ENCODE peak calls at places on chromosomes 3 and 15, in five cellular contexts. P is WTC11, C is GM12878, G is tibial artery, H is foreskin fibroblast. N is an unnamed sample.
A peak's percentile ranks its signal among the peaks of the same experiment; 100 is the strongest.

GRCh38 chr15:94327356-94327936 is 96.1 kb downstream of the MCTP2 start:
- DNase-seq in P (no peak), C (no peak), G (no peak), H (peak; percentile 57), N (peak; percentile 14)

GRCh38 chr3:21174461-21174860 is 576.5 kb downstream of the ZNF385D start:
- DNase-seq in P (no peak), C (no peak), G (no peak), H (peak; percentile 48), N (no peak)

GRCh38 chr3:184539801-184540440 is 21.7 kb upstream of the EPHB3 start:
- DNase-seq in P (peak; percentile 66), C (no peak), G (no peak), H (no peak), N (no peak)

GRCh38 chr15:71639531-71639930 is 170.8 kb upstream of the NR2E3 start:
- DNase-seq in P (no peak), C (no peak), G (no peak), H (no peak), N (no peak)

GRCh38 chr3:29555590-29555989 is 274.7 kb downstream of the RBMS3 start:
- DNase-seq in P (no peak), C (no peak), G (no peak), H (peak; percentile 15), N (no peak)

GRCh38 chr15:44490628-44491027 is 46.3 kb upstream of the EIF3J start:
- DNase-seq in P (no peak), C (no peak), G (no peak), H (peak; percentile 72), N (no peak)

GRCh38 chr3:162719684-162720341 is 1223.2 kb downstream of the OTOL1 start:
- DNase-seq in P (no peak), C (no peak), G (no peak), H (peak; percentile 92), N (no peak)

GRCh38 chr3:49081429-49081828 is 12.4 kb downstream of the QRICH1 start:
- DNase-seq in P (no peak), C (no peak), G (no peak), H (no peak), N (no peak)

GRCh38 chr15:80415331-80415730 is 11.1 kb downstream of the ARNT2 start:
- DNase-seq in P (no peak), C (no peak), G (no peak), H (no peak), N (no peak)

GRCh38 chr3:114454592-114455251 is 160.9 kb downstream of the TIGIT start:
- DNase-seq in P (no peak), C (no peak), G (no peak), H (peak; percentile 49), N (no peak)
- TF ChIP-seq CTCF in P (no peak), C (no peak), G (peak; percentile 29), H (no peak), N (no peak)

GRCh38 chr3:4310971-4311370 is 7.8 kb downstream of the SETMAR start:
- DNase-seq in P (no peak), C (no peak), G (no peak), H (no peak), N (no peak)

GRCh38 chr3:4309476-4310121 is 6.4 kb downstream of the SETMAR start:
- DNase-seq in P (no peak), C (no peak), G (no peak), H (no peak), N (no peak)

GRCh38 chr3:4313606-4314308 is 10.6 kb downstream of the SETMAR start:
- DNase-seq in P (no peak), C (no peak), G (no peak), H (no peak), N (no peak)

GRCh38 chr3:4311496-4311895 is 8.3 kb downstream of the SETMAR start:
- DNase-seq in P (no peak), C (no peak), G (no peak), H (no peak), N (no peak)

DNA sequence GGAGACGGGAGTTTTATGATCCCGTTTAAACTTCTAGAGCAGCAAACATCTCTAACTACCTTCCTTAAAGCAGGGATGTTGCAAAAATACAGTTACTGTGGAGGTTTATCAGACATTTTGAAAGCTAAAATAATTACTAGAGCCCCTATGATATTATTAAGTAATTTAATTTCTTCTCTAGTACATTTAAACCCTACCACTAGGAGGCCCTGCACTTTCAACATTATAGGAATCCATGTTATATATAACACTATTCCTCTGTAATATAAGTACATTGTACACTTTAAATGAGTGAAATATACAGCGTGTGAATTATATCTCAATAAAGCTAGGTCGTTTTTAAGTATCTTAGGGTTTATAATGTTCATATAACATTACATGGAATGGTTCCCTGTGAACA is 11.5 kb downstream of the SETMAR start:
- DNase-seq in P (no peak), C (no peak), G (no peak), H (peak; percentile 22), N (no peak)
- TF ChIP-seq CTCF in P (no peak), C (no peak), G (no peak), H (peak; percentile 15), N (no peak)

DNA sequence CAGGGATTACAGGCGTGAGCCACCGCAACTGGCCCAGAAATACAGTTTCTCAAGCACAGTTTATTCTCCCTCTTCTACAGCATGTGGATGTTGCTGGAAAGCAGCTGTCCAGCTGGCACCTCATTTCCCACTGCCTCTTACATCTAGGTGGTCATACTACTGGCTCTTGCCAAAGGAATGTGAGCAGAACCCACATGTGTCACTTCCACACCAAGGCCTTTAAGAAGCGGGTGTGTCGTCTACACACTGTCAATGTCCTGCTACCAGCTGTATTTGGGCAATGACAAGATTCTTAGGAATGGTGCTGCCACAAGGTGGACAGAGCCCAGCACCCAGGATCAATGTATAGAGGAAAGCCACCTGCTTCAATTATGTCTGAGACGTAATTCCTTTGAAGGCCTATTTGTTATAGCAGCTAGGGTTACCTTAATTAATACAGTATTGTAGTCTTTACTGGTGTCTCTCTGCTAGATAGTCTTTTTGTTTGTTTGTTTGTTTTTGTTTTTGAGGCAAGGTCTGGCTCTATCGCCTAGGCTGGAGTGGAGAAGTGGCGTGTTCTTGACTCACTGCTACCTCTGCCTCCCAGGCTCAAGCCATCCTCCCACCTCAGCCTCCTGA is 15.1 kb upstream of the RAB7A start:
- DNase-seq in P (no peak), C (no peak), G (no peak), H (no peak), N (no peak)
- TF ChIP-seq CTCF in P (no peak), C (no peak), G (no peak), H (no peak), N (no peak)

DNA sequence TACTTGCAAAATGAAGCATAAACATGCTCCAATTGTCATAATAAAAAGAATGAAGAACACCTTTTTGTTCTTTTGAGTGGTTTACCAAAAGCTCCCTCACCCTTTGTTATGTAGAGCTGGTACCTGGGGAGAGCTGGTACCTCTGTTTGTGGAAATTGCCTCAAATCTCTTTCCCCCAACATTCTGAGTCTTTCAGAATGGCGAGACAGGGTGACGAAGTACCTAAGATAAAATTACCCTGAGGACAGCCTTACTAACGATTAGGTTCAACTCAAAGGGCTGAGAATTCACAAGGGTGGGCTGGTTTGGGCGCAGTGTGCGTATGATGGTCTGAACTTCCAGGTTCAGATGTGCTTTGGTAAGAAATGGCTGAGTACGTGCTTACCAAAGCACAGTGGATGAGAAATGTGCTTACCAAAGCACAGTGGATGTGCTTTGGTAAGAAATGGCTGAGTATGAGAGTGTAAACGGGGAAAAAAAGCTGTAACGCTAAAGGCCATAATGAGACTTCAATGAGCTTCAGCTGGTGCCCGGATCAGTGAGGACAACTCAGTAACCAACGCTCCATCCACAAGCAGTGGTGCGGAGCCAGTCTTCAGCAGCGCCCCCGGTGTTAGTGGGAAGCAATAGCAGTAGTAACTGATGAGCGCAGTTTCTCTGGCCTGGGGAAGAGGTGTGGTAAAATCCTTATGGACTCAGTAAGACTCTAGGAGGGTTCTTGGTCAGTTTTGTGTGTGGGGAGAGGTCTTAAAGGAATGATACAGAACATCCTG is 72.3 kb upstream of the LRIG1 start:
- DNase-seq in P (peak; percentile 87), C (no peak), G (no peak), H (no peak), N (no peak)
- TF ChIP-seq CTCF in P (peak; percentile 69), C (peak; percentile 15), G (no peak), H (no peak), N (no peak)

GRCh38 chr15:70099167-70099965 is 1.6 kb upstream of the TLE3 start:
- DNase-seq in P (peak; percentile 100), C (peak; percentile 94), G (peak; percentile 100), H (peak; percentile 100), N (peak; percentile 100)

GRCh38 chr15:70101459-70102113 is 3.9 kb upstream of the TLE3 start:
- DNase-seq in P (peak; percentile 64), C (no peak), G (no peak), H (peak; percentile 84), N (no peak)

GRCh38 chr15:70099966-70100494 is 2.3 kb upstream of the TLE3 start:
- DNase-seq in P (no peak), C (no peak), G (no peak), H (peak; percentile 26), N (peak; percentile 48)

GRCh38 chr15:70098461-70099166 is 897 bp upstream of the TLE3 start:
- DNase-seq in P (peak; percentile 54), C (no peak), G (peak; percentile 79), H (peak; percentile 57), N (no peak)

GRCh38 chr15:70100495-70101331 is 3.0 kb upstream of the TLE3 start:
- DNase-seq in P (peak; percentile 45), C (no peak), G (peak; percentile 81), H (peak; percentile 60), N (peak; percentile 57)
- TF ChIP-seq CTCF in P (no peak), C (no peak), G (peak; percentile 44), H (peak; percentile 36), N (peak; percentile 1)

GRCh38 chr15:66743703-66744536 is 41.9 kb downstream of the SMAD6 start:
- DNase-seq in P (no peak), C (no peak), G (no peak), H (peak; percentile 75), N (no peak)
- TF ChIP-seq CTCF in P (no peak), C (no peak), G (no peak), H (no peak), N (no peak)

GRCh38 chr3:143763568-143764162 is 84.6 kb downstream of the SLC9A9 start:
- DNase-seq in P (no peak), C (no peak), G (no peak), H (peak; percentile 68), N (no peak)
- TF ChIP-seq CTCF in P (no peak), C (no peak), G (no peak), H (peak; percentile 28), N (no peak)

GRCh38 chr3:14346642-14347041 is 55.8 kb upstream of the SLC6A6 start:
- DNase-seq in P (no peak), C (no peak), G (no peak), H (no peak), N (no peak)

GRCh38 chr3:14344351-14344750 is 58.1 kb upstream of the SLC6A6 start:
- DNase-seq in P (peak; percentile 29), C (no peak), G (no peak), H (no peak), N (no peak)

GRCh38 chr3:14347110-14347509 is 55.3 kb upstream of the SLC6A6 start:
- DNase-seq in P (no peak), C (no peak), G (no peak), H (no peak), N (no peak)

GRCh38 chr3:14345496-14346150 is 56.8 kb upstream of the SLC6A6 start:
- DNase-seq in P (no peak), C (no peak), G (no peak), H (peak; percentile 41), N (no peak)

GRCh38 chr3:14346191-14346590 is 56.2 kb upstream of the SLC6A6 start:
- DNase-seq in P (no peak), C (no peak), G (no peak), H (no peak), N (no peak)
- TF ChIP-seq CTCF in P (no peak), C (no peak), G (no peak), H (no peak), N (no peak)